ENCODE peak calls at places on chromosomes 11 and 22, in five cellular contexts. O is H4, D is transverse colon, P is foreskin keratinocyte, M is nephron progenitor cell. I is an unnamed sample.

GRCh38 chr11:7906481-7906880 is 24.6 kb downstream of the OR10A6 start:
- DNase-seq in D (no peak), M (no peak), P (peak), O (no peak), I (no peak)

GRCh38 chr11:57473208-57473930 is 13.0 kb downstream of the RTN4RL2 start:
- DNase-seq in M (no peak), P (no peak), D (no peak), O (no peak), I (no peak)

GRCh38 chr11:20161230-20161918 is 1.1 kb upstream of the DBX1 start:
- DNase-seq in M (peak), O (peak), D (no peak), P (no peak), I (no peak)

GRCh38 chr11:116962108-116962507 is 124.7 kb upstream of the APOA1 start:
- DNase-seq in P (no peak), M (no peak), O (no peak), D (no peak), I (no peak)

GRCh38 chr11:111310088-111310487 is 11.7 kb downstream of the POU2AF3 start:
- DNase-seq in P (no peak), D (peak), O (no peak), M (no peak), I (no peak)

GRCh38 chr22:50105529-50106100 is 15.8 kb downstream of the MOV10L1 start:
- DNase-seq in D (no peak), M (no peak), O (no peak), P (peak), I (no peak)

GRCh38 chr11:37557990-37558389 is 960.0 kb upstream of the RAG2 start:
- DNase-seq in M (no peak), O (no peak), P (no peak), D (no peak), I (no peak)

GRCh38 chr22:30781271-30781875 is 86.7 kb downstream of the OSBP2 start:
- DNase-seq in M (no peak), O (peak), D (no peak), P (peak), I (no peak)

GRCh38 chr11:128814856-128815705 is 52.0 kb downstream of the KCNJ1 start:
- DNase-seq in P (peak), M (peak), D (peak), O (peak), I (peak)

GRCh38 chr11:92453055-92453454 is 228.4 kb downstream of the FAT3 start:
- DNase-seq in D (no peak), P (peak), O (peak), M (no peak), I (no peak)

GRCh38 chr22:39731481-39731880 is 160.9 kb downstream of the CACNA1I start:
- DNase-seq in D (no peak), O (no peak), P (no peak), M (no peak), I (peak)

GRCh38 chr11:62611705-62612365 is 740 bp downstream of the EML3 start:
- DNase-seq in O (peak), D (peak), M (peak), P (peak), I (peak)

GRCh38 chr22:28706845-28707244 is 27.2 kb upstream of the TTC28 start:
- DNase-seq in O (no peak), M (no peak), D (no peak), P (no peak), I (no peak)

GRCh38 chr11:114358711-114359110 is 41.6 kb downstream of the C11orf71 start:
- DNase-seq in O (no peak), M (no peak), P (peak), D (no peak), I (no peak)

GRCh38 chr11:78261869-78262637 is 73.3 kb downstream of the USP35 start:
- DNase-seq in P (no peak), O (no peak), D (no peak), M (no peak), I (no peak)

GRCh38 chr11:73141309-73142127 is 600 bp downstream of the FCHSD2 start:
- DNase-seq in D (peak), O (peak), P (peak), M (peak), I (peak)

GRCh38 chr11:60942970-60943565 is 8.9 kb downstream of the SLC15A3 start:
- DNase-seq in D (peak), P (peak), M (no peak), O (no peak), I (no peak)

I was measured in D341Med.